ENCODE peak calls at places on chromosomes 1 and 21, in seven cellular contexts. N is HepG2, Q is Karpas-422, C is neuronal stem cell, R is A549, G is right cardiac atrium, D is fibroblast of lung. P is an unnamed sample.

GRCh38 chr1:67522001-67522441 is 91.8 kb upstream of the SERBP1 start:
- DNase-seq in N (no peak), Q (no peak), C (no peak), R (no peak), G (no peak), D (no peak), P (no peak)

GRCh38 chr1:99756598-99756997 is 9.8 kb downstream of the FRRS1 start:
- DNase-seq in N (no peak), Q (no peak), C (no peak), R (peak), G (no peak), D (peak), P (no peak)

GRCh38 chr1:1594602-1594981 is 5.3 kb downstream of the FNDC10 start:
- DNase-seq in N (no peak), Q (no peak), C (no peak), R (no peak), G (no peak), D (no peak), P (no peak)

GRCh38 chr1:193321242-193321842 is 134.9 kb upstream of the B3GALT2 start:
- DNase-seq in N (no peak), Q (no peak), C (no peak), R (no peak), G (peak), D (peak), P (no peak)

GRCh38 chr1:45302505-45303331 is 24.0 kb upstream of the HPDL start:
- DNase-seq in N (no peak), Q (no peak), C (no peak), R (no peak), G (no peak), D (no peak), P (no peak)

GRCh38 chr1:119249283-119249682 is 108.8 kb upstream of the WARS2 start:
- DNase-seq in N (no peak), Q (no peak), C (no peak), R (no peak), G (no peak), D (no peak), P (no peak)

GRCh38 chr1:175840787-175841186 is 97.4 kb upstream of the TNR start:
- DNase-seq in N (no peak), Q (no peak), C (no peak), R (no peak), G (no peak), D (no peak), P (no peak)

GRCh38 chr1:49686107-49686506 is 337.6 kb downstream of the AGBL4 start:
- DNase-seq in N (no peak), Q (no peak), C (no peak), R (no peak), G (no peak), D (no peak), P (no peak)

GRCh38 chr1:196661345-196661744 is 9.5 kb downstream of the CFH start:
- DNase-seq in N (no peak), Q (no peak), C (no peak), R (no peak), G (no peak), D (no peak), P (no peak)

GRCh38 chr1:156657161-156657970 is 15.4 kb downstream of the BCAN start:
- DNase-seq in N (no peak), Q (peak), C (no peak), R (peak), G (peak), D (peak), P (peak)

GRCh38 chr21:45556645-45557601 is 14.7 kb upstream of the SLC19A1 start:
- DNase-seq in N (no peak), Q (peak), C (no peak), R (no peak), G (peak), D (no peak), P (no peak)

GRCh38 chr1:15177710-15178166 is 24.2 kb downstream of the TMEM51 start:
- DNase-seq in N (no peak), Q (no peak), C (no peak), R (no peak), G (no peak), D (no peak), P (no peak)

GRCh38 chr1:26289158-26290059 is 9.5 kb downstream of the SH3BGRL3 start:
- DNase-seq in N (no peak), Q (peak), C (no peak), R (no peak), G (peak), D (no peak), P (no peak)

GRCh38 chr1:204255225-204255624 is 41.4 kb upstream of the GOLT1A start:
- DNase-seq in N (no peak), Q (no peak), C (no peak), R (no peak), G (no peak), D (no peak), P (no peak)

GRCh38 chr1:46603858-46604549 is at the start of gene MKNK1:
- DNase-seq in N (peak), Q (peak), C (peak), R (peak), G (peak), D (peak), P (peak)
- H3K27ac ChIP-seq in N (peak), Q (no peak), C (no peak), R (peak), G (peak), D (peak), P (peak)

DNA sequence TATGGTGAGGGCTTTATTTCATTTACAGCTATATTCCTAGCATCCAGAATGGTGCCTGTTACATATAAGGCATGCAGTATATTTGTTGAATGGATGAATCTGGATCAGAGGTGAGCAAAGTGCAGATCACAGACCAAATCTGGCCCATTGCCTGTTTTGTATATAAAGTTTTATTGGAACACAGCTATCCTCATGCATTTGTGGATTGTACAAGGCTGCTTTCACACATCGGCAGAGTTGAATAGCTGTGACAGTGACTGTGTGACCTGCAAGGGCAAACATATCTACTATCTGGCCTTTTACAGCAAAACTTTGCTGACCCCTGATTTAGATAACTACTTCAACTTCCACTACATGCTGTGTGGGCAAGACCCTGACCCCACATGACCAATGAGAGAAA is 54.0 kb upstream of the MRPS6 start:
- DNase-seq in N (no peak), Q (peak), C (no peak), R (no peak), G (no peak), D (no peak), P (no peak)
- H3K4me3 ChIP-seq in N (no peak), Q (peak), C (no peak), R (no peak), G (no peak), D (no peak), P (no peak)

GRCh38 chr1:39082140-39082799 is 56.1 kb downstream of the NDUFS5 start:
- DNase-seq in N (no peak), Q (no peak), C (peak), R (no peak), G (no peak), D (no peak), P (no peak)
- H3K27ac ChIP-seq in N (no peak), Q (no peak), C (no peak), R (peak), G (no peak), D (no peak), P (no peak)

GRCh38 chr1:110341146-110341871 is 2.1 kb downstream of the RBM15 start:
- DNase-seq in N (no peak), Q (no peak), C (no peak), R (no peak), G (no peak), D (no peak), P (no peak)
- H3K4me3 ChIP-seq in N (peak), Q (peak), C (peak), R (no peak), G (peak), D (peak), P (no peak)

GRCh38 chr1:74362691-74363090 is 127.5 kb downstream of the TNNI3K start:
- DNase-seq in N (no peak), Q (no peak), C (no peak), R (no peak), G (no peak), D (no peak), P (no peak)
- H3K27ac ChIP-seq in N (no peak), Q (no peak), C (no peak), R (no peak), G (no peak), D (no peak), P (no peak)

P was measured in pancreas.